ENCODE peak calls at places on chromosomes 5 and 9, in five cellular contexts. V is mucosa of descending colon; S is T-helper 17 cell; F is stimulated activated CD4-positive, alpha-beta T cell treated with anti-CD3 and anti-CD28 coated beads, Interleukin-2, amount 100 ng/mL, for 24 hours; M is HTR-8/SVneo. O is an unnamed sample.

GRCh38 chr5:96901384-96901783 is 25.1 kb downstream of the ERAP2 start:
- DNase-seq in F (no peak), S (no peak), V (no peak), M (no peak), O (no peak)

GRCh38 chr9:86983260-86984255 is 36.3 kb upstream of the GAS1 start:
- DNase-seq in V (no peak), M (peak; percentile 4), F (no peak), S (no peak), O (peak; percentile 72)

GRCh38 chr5:40121236-40121635 is 558.5 kb upstream of the PTGER4 start:
- DNase-seq in V (no peak), F (no peak), M (no peak), S (no peak), O (no peak)

GRCh38 chr5:106637275-106637674 is 1033.5 kb downstream of the EFNA5 start:
- DNase-seq in M (no peak), S (no peak), F (no peak), V (no peak), O (no peak)

GRCh38 chr5:105963856-105964255 is 1706.9 kb downstream of the EFNA5 start:
- DNase-seq in M (no peak), F (no peak), S (no peak), V (no peak), O (no peak)

GRCh38 chr5:114449836-114450515 is 88.1 kb downstream of the KCNN2 start:
- DNase-seq in M (peak; percentile 56), V (peak; percentile 76), S (no peak), F (peak; percentile 61), O (no peak)

GRCh38 chr5:53397845-53398244 is 82.6 kb upstream of the FST start:
- DNase-seq in F (no peak), V (peak; percentile 6), S (no peak), M (peak; percentile 42), O (peak; percentile 72)

GRCh38 chr9:97979778-97980478 is 3.2 kb upstream of the ANP32B start:
- DNase-seq in S (no peak), V (no peak), M (no peak), F (no peak), O (no peak)

O was measured in ascending aorta.